ENCODE peak calls at places on chromosomes 2 and 18, in five cellular contexts. One of them, this sample, is unnamed.

GRCh38 chr2:54287532-54287931 is 31.5 kb upstream of the TSPYL6 start:
- DNase-seq in GM20000: no peak
- DNase-seq in brain microvascular endothelial cell: no peak
- DNase-seq in heart left ventricle: peak; percentile 30
- DNase-seq in upper lobe of left lung: no peak
- DNase-seq in this sample: no peak

GRCh38 chr18:23569299-23570063 is 16.8 kb downstream of the NPC1 start:
- DNase-seq in heart left ventricle: no peak
- DNase-seq in brain microvascular endothelial cell: no peak
- DNase-seq in GM20000: no peak
- DNase-seq in upper lobe of left lung: no peak
- DNase-seq in this sample: no peak

GRCh38 chr2:219149667-219150066 is 10.9 kb downstream of the NHEJ1 start:
- DNase-seq in heart left ventricle: no peak
- DNase-seq in brain microvascular endothelial cell: no peak
- DNase-seq in GM20000: no peak
- DNase-seq in upper lobe of left lung: no peak
- DNase-seq in this sample: no peak

GRCh38 chr2:217964658-217965161 is 38.1 kb downstream of the TNS1 start:
- DNase-seq in upper lobe of left lung: no peak
- DNase-seq in GM20000: no peak
- DNase-seq in heart left ventricle: no peak
- DNase-seq in brain microvascular endothelial cell: no peak
- DNase-seq in this sample: no peak

GRCh38 chr2:2866459-2866858 is 511.2 kb downstream of the EIPR1 start:
- DNase-seq in GM20000: no peak
- DNase-seq in upper lobe of left lung: no peak
- DNase-seq in brain microvascular endothelial cell: no peak
- DNase-seq in heart left ventricle: no peak
- DNase-seq in this sample: no peak

GRCh38 chr2:176827269-176827668 is 385.3 kb upstream of the HNRNPA3 start:
- DNase-seq in upper lobe of left lung: no peak
- DNase-seq in heart left ventricle: no peak
- DNase-seq in brain microvascular endothelial cell: no peak
- DNase-seq in GM20000: no peak
- DNase-seq in this sample: no peak

GRCh38 chr2:121897335-121897970 is 142.0 kb downstream of the TSN start:
- DNase-seq in GM20000: peak; percentile 72
- DNase-seq in heart left ventricle: no peak
- DNase-seq in upper lobe of left lung: no peak
- DNase-seq in brain microvascular endothelial cell: peak; percentile 52
- DNase-seq in this sample: no peak

GRCh38 chr2:201279079-201279478 is 18.7 kb downstream of the CASP8 start:
- DNase-seq in heart left ventricle: no peak
- DNase-seq in upper lobe of left lung: no peak
- DNase-seq in GM20000: no peak
- DNase-seq in brain microvascular endothelial cell: no peak
- DNase-seq in this sample: no peak

GRCh38 chr2:54183281-54183680 is 67.9 kb downstream of the ACYP2 start:
- DNase-seq in heart left ventricle: no peak
- DNase-seq in GM20000: no peak
- DNase-seq in brain microvascular endothelial cell: no peak
- DNase-seq in upper lobe of left lung: no peak
- DNase-seq in this sample: no peak

GRCh38 chr2:217858519-217859466 is 144.0 kb downstream of the TNS1 start:
- DNase-seq in brain microvascular endothelial cell: peak; percentile 96
- DNase-seq in heart left ventricle: peak; percentile 91
- DNase-seq in GM20000: no peak
- DNase-seq in upper lobe of left lung: no peak
- DNase-seq in this sample: no peak

GRCh38 chr18:46334200-46334553 is 230.0 kb downstream of the HAUS1 start:
- DNase-seq in GM20000: no peak
- DNase-seq in brain microvascular endothelial cell: no peak
- DNase-seq in heart left ventricle: no peak
- DNase-seq in upper lobe of left lung: no peak
- DNase-seq in this sample: no peak

GRCh38 chr18:60266558-60266957 is 106.0 kb downstream of the MC4R start:
- DNase-seq in GM20000: no peak
- DNase-seq in heart left ventricle: no peak
- DNase-seq in brain microvascular endothelial cell: no peak
- DNase-seq in upper lobe of left lung: no peak
- DNase-seq in this sample: no peak

GRCh38 chr2:12718662-12719399 is 2.1 kb downstream of the TRIB2 start:
- DNase-seq in GM20000: no peak
- DNase-seq in heart left ventricle: no peak
- DNase-seq in upper lobe of left lung: no peak
- DNase-seq in brain microvascular endothelial cell: no peak
- DNase-seq in this sample: no peak

GRCh38 chr2:112880696-112881095 is 30.3 kb upstream of the IL37 start:
- DNase-seq in upper lobe of left lung: no peak
- DNase-seq in GM20000: no peak
- DNase-seq in heart left ventricle: no peak
- DNase-seq in brain microvascular endothelial cell: peak; percentile 45
- DNase-seq in this sample: no peak

GRCh38 chr2:37768491-37768925 is 97.1 kb upstream of the CDC42EP3 start:
- DNase-seq in upper lobe of left lung: peak; percentile 61
- DNase-seq in GM20000: no peak
- DNase-seq in heart left ventricle: peak; percentile 29
- DNase-seq in brain microvascular endothelial cell: peak; percentile 92
- DNase-seq in this sample: no peak

GRCh38 chr2:63814114-63814513 is 27.6 kb upstream of the UGP2 start:
- DNase-seq in GM20000: no peak
- DNase-seq in upper lobe of left lung: no peak
- DNase-seq in brain microvascular endothelial cell: no peak
- DNase-seq in heart left ventricle: no peak
- DNase-seq in this sample: no peak

GRCh38 chr2:30039101-30039500 is 107.7 kb upstream of the YPEL5 start:
- DNase-seq in brain microvascular endothelial cell: no peak
- DNase-seq in GM20000: no peak
- DNase-seq in heart left ventricle: no peak
- DNase-seq in upper lobe of left lung: no peak
- DNase-seq in this sample: no peak

GRCh38 chr2:111701266-111701665 is 182.7 kb downstream of the ANAPC1 start:
- DNase-seq in brain microvascular endothelial cell: no peak
- DNase-seq in upper lobe of left lung: no peak
- DNase-seq in GM20000: no peak
- DNase-seq in heart left ventricle: no peak
- DNase-seq in this sample: no peak

GRCh38 chr18:10560457-10561045 is 34.7 kb downstream of the NAPG start:
- DNase-seq in upper lobe of left lung: peak; percentile 68
- DNase-seq in brain microvascular endothelial cell: peak; percentile 78
- DNase-seq in GM20000: peak; percentile 74
- DNase-seq in heart left ventricle: peak; percentile 71
- DNase-seq in this sample: peak; percentile 28

GRCh38 chr2:182649316-182649715 is 66.7 kb upstream of the DNAJC10 start:
- DNase-seq in GM20000: peak; percentile 21
- DNase-seq in upper lobe of left lung: no peak
- DNase-seq in heart left ventricle: no peak
- DNase-seq in brain microvascular endothelial cell: peak; percentile 27
- DNase-seq in this sample: no peak

GRCh38 chr18:3450358-3451107 is 561 bp downstream of the TGIF1 start:
- DNase-seq in upper lobe of left lung: peak; percentile 65
- DNase-seq in GM20000: peak; percentile 45
- DNase-seq in brain microvascular endothelial cell: peak; percentile 74
- DNase-seq in heart left ventricle: peak; percentile 78
- DNase-seq in this sample: peak; percentile 55

GRCh38 chr2:128636802-128637147 is 318.1 kb upstream of the HS6ST1 start:
- DNase-seq in brain microvascular endothelial cell: no peak
- DNase-seq in GM20000: no peak
- DNase-seq in heart left ventricle: no peak
- DNase-seq in upper lobe of left lung: peak; percentile 11
- DNase-seq in this sample: no peak

GRCh38 chr2:20702563-20702962 is 35.6 kb downstream of the GDF7 start:
- DNase-seq in heart left ventricle: no peak
- DNase-seq in upper lobe of left lung: no peak
- DNase-seq in brain microvascular endothelial cell: no peak
- DNase-seq in GM20000: no peak
- DNase-seq in this sample: no peak

GRCh38 chr2:216865658-216866057 is 5.8 kb upstream of the TNP1 start:
- DNase-seq in GM20000: no peak
- DNase-seq in upper lobe of left lung: no peak
- DNase-seq in heart left ventricle: no peak
- DNase-seq in brain microvascular endothelial cell: no peak
- DNase-seq in this sample: no peak

GRCh38 chr2:218395090-218395444 is 4.6 kb upstream of the CTDSP1 start:
- DNase-seq in GM20000: no peak
- DNase-seq in brain microvascular endothelial cell: no peak
- DNase-seq in upper lobe of left lung: no peak
- DNase-seq in heart left ventricle: no peak
- DNase-seq in this sample: no peak

GRCh38 chr18:22332590-22332989 is 85.1 kb downstream of the CTAGE1 start:
- DNase-seq in upper lobe of left lung: no peak
- DNase-seq in GM20000: no peak
- DNase-seq in brain microvascular endothelial cell: no peak
- DNase-seq in heart left ventricle: no peak
- DNase-seq in this sample: no peak

GRCh38 chr2:215917953-215918620 is 95.3 kb downstream of the MREG start:
- DNase-seq in heart left ventricle: no peak
- DNase-seq in brain microvascular endothelial cell: no peak
- DNase-seq in upper lobe of left lung: no peak
- DNase-seq in GM20000: peak; percentile 49
- DNase-seq in this sample: no peak

GRCh38 chr2:42071762-42072161 is 23.9 kb downstream of the PKDCC start:
- DNase-seq in brain microvascular endothelial cell: no peak
- DNase-seq in GM20000: no peak
- DNase-seq in heart left ventricle: no peak
- DNase-seq in upper lobe of left lung: no peak
- DNase-seq in this sample: no peak

GRCh38 chr2:42068571-42069178 is 20.9 kb downstream of the PKDCC start:
- DNase-seq in upper lobe of left lung: no peak
- DNase-seq in GM20000: no peak
- DNase-seq in heart left ventricle: no peak
- DNase-seq in brain microvascular endothelial cell: no peak
- DNase-seq in this sample: no peak

GRCh38 chr2:42074661-42075060 is 26.8 kb downstream of the PKDCC start:
- DNase-seq in GM20000: no peak
- DNase-seq in heart left ventricle: no peak
- DNase-seq in brain microvascular endothelial cell: no peak
- DNase-seq in upper lobe of left lung: no peak
- DNase-seq in this sample: no peak

GRCh38 chr2:42073739-42074138 is 25.9 kb downstream of the PKDCC start:
- DNase-seq in upper lobe of left lung: no peak
- DNase-seq in GM20000: no peak
- DNase-seq in brain microvascular endothelial cell: no peak
- DNase-seq in heart left ventricle: no peak
- DNase-seq in this sample: no peak

DNA sequence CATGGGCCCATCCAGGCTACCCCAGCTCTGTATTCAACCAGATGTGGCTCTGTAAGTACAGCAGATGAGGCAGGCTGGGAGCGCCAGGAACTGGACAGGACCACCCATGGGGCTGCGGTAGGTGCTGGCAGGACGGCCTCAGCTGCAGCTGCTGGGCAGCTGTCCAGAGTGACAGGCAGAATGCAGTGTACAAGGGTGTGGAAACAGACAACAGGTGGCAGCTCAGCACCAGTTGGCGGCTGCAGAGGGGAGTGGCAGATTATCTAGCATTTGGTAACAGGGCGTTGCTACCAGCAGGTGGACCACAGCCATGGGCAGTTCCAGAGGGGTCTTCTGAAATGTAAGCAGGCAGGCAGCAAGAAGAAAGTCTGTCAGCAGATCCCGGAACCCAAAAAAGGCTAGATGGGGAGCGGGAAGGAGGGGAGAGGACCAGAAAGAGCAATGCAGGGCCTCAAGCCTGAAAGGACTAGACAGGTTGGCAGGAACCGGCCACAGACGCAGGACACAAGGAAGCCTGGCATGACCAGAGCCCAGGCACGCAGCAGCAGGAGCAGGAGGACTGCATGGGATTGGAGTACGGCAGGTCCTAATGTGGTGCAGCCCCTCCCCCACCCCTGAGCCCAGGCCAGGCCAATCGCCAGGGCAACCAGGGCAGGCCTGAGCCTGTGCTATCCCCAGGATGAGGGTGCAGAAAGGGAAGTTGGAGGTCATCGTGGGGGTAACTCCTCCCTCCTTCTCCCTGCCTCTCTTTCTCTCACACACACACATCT is 24.7 kb downstream of the PKDCC start:
- DNase-seq in GM20000: no peak
- DNase-seq in upper lobe of left lung: no peak
- DNase-seq in heart left ventricle: peak; percentile 58
- DNase-seq in brain microvascular endothelial cell: no peak
- DNase-seq in this sample: no peak
- TF ChIP-seq CTCF in GM20000: no peak
- TF ChIP-seq CTCF in upper lobe of left lung: no peak
- TF ChIP-seq CTCF in heart left ventricle: no peak
- TF ChIP-seq CTCF in brain microvascular endothelial cell: no peak
- TF ChIP-seq CTCF in this sample: no peak

GRCh38 chr2:72579595-72580180 is 246.1 kb downstream of the EXOC6B start:
- DNase-seq in brain microvascular endothelial cell: no peak
- DNase-seq in GM20000: peak; percentile 14
- DNase-seq in upper lobe of left lung: no peak
- DNase-seq in heart left ventricle: no peak
- DNase-seq in this sample: no peak
- TF ChIP-seq CTCF in brain microvascular endothelial cell: peak; percentile 42
- TF ChIP-seq CTCF in GM20000: no peak
- TF ChIP-seq CTCF in upper lobe of left lung: peak; percentile 32
- TF ChIP-seq CTCF in heart left ventricle: peak; percentile 67
- TF ChIP-seq CTCF in this sample: no peak

DNA sequence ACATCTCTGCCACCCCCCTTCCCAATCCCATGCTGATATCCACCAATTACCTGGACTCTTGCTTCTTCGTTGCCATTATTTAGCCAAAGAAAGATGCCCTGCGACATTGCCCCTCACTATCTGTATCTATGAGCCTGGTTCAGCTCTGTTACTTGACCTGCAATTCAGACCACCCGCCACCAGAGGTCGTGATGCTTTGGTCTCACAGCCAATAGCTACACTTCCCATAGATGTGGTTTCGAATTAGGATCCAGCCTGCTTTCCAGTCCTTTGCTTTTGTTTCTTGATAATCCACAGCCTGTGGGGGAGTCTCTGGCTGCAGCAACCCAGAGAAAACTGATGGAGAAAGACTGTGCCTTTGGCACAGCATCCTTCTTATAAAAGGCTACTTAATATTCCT is 239.4 kb downstream of the KLHL29 start:
- DNase-seq in brain microvascular endothelial cell: no peak
- DNase-seq in upper lobe of left lung: no peak
- DNase-seq in GM20000: no peak
- DNase-seq in heart left ventricle: no peak
- DNase-seq in this sample: no peak
- TF ChIP-seq CTCF in brain microvascular endothelial cell: peak; percentile 76
- TF ChIP-seq CTCF in upper lobe of left lung: no peak
- TF ChIP-seq CTCF in GM20000: no peak
- TF ChIP-seq CTCF in heart left ventricle: no peak
- TF ChIP-seq CTCF in this sample: no peak

DNA sequence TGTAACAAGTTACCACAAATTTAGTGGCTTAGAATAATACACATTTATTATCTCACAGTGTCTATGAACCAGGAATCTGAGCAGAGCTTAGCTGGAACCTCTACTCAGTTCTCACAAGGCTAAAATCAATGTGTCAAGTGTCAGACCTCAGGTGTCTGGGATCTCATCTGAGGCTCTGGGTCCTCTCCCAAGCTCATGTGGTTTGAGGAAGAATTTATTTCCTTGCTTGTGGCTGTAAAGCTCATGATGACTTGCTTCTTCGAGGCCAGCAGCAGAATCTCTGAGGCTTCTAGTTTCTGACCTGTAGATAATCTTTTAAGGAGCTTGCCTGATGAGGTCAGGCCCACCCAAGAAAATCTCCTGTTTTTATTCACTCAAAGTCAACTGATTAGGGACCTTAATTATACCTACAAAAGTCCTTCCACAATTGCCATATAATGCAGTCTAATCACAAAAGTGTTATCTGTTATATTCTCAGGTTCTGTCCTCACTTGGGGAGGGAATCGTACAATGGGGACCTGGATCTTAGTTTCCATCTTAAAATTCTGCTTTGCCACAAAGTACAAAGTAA is 14.3 kb downstream of the NCKAP5 start:
- DNase-seq in upper lobe of left lung: no peak
- DNase-seq in GM20000: no peak
- DNase-seq in heart left ventricle: no peak
- DNase-seq in brain microvascular endothelial cell: no peak
- DNase-seq in this sample: no peak
- TF ChIP-seq CTCF in upper lobe of left lung: no peak
- TF ChIP-seq CTCF in GM20000: no peak
- TF ChIP-seq CTCF in heart left ventricle: no peak
- TF ChIP-seq CTCF in brain microvascular endothelial cell: no peak
- TF ChIP-seq CTCF in this sample: no peak